ENCODE peak calls at places on chromosomes 16 and 17, in four cellular contexts. B is heart left ventricle; F is CD8-positive, alpha-beta T cell; Y is uterus. D is an unnamed sample.

GRCh38 chr16:46833465-46833810 is 2.5 kb upstream of the C16orf87 start:
- DNase-seq in B (no peak), F (no peak), Y (no peak), D (no peak)

GRCh38 chr16:27179500-27180072 is 23.7 kb upstream of the KDM8 start:
- DNase-seq in B (peak), F (peak), Y (peak), D (peak)

GRCh38 chr17:43927101-43927935 is 15.0 kb downstream of the PPY start:
- DNase-seq in B (no peak), F (no peak), Y (no peak), D (no peak)

GRCh38 chr17:74446551-74447500 is 14.9 kb downstream of the GPRC5C start:
- DNase-seq in B (peak), F (peak), Y (peak), D (peak)

GRCh38 chr17:4903051-4903818 is at the start of gene CHRNE:
- DNase-seq in B (peak), F (peak), Y (peak), D (peak)

GRCh38 chr17:80025140-80025539 is 10.5 kb downstream of the TBC1D16 start:
- DNase-seq in B (no peak), F (no peak), Y (no peak), D (no peak)

GRCh38 chr16:80174416-80174815 is 366.4 kb upstream of the DYNLRB2 start:
- DNase-seq in B (no peak), F (no peak), Y (no peak), D (no peak)

GRCh38 chr17:238071-238963 is 56.9 kb upstream of the DOC2B start:
- DNase-seq in B (peak), F (no peak), Y (no peak), D (no peak)

GRCh38 chr16:56357291-56357764 is 68.0 kb downstream of the AMFR start:
- DNase-seq in B (no peak), F (no peak), Y (peak), D (peak)

GRCh38 chr17:30543456-30543855 is 66.2 kb downstream of the GOSR1 start:
- DNase-seq in B (no peak), F (no peak), Y (no peak), D (no peak)

GRCh38 chr17:40399185-40399584 is 18.5 kb downstream of the TOP2A start:
- DNase-seq in B (no peak), F (no peak), Y (no peak), D (no peak)
- TF ChIP-seq CTCF in B (peak), F (peak), Y (peak), D (peak)

DNA sequence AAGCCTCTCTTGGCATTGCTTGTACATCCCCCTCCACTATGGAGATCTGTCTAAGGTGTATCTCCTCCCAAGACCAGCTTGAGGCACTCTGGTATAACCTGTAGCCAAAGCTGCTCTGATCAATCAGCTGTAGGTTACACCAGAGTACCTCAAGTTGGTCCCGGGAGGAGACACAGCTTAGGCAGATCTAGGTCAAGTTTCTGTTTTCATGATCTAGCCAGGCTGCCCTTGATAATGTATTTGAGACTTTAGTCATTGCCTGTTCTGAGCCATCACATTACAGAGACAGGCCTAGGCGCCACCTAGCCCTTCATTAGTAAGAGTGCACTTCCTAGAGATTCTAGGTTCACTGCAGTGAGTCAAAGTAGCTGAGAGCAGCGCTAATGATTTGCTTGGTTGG is 31.4 kb downstream of the ASGR1 start:
- DNase-seq in B (no peak), F (no peak), Y (no peak), D (no peak)
- TF ChIP-seq CTCF in B (no peak), F (no peak), Y (no peak), D (no peak)

DNA sequence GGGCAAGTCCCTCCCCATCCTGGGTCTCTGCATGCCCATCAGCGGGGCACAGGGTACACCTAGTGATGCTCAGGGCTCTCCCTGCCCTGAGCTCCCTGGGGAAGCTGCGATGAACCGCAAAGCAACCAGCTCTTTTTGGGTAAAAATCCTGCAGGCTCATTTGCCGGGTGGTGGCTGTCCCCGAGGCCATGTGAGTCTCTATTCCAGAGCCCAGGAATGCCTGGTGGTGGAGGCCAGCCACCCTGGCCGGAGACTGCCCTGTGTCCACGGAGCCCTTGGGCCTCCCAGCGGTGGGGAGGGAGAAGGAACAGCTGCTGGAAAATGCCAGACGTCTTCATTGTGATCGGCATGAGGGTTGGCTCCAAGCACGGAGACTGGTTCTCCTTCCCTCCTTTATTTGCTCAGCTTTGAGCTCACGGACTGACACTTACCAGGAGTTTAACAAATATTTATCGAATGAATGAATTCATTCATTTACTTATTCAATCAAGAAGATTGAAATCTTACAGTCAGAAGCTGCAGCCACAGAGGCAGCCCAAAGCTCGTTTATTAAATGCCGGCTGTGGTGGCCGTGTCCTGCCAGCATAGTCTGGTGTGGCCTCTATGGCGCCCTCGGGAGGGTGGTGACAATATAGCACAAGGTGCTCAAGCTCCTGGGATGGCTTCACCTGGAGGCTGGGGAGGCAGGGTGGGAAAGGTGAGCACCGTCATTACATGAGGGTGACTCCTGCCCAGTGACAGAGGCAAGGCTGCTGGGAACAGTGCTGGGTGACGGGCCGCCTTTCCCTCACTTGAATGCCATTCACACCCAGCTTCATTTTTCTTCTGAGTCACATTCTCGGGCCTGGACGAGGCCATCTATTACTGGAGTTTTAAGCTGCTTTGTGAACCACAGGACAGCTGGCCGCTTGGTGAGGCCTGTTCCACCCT is 31.1 kb upstream of the JPH3 start:
- DNase-seq in B (peak), F (no peak), Y (no peak), D (no peak)
- TF ChIP-seq CTCF in B (peak), F (no peak), Y (no peak), D (no peak)

DNA sequence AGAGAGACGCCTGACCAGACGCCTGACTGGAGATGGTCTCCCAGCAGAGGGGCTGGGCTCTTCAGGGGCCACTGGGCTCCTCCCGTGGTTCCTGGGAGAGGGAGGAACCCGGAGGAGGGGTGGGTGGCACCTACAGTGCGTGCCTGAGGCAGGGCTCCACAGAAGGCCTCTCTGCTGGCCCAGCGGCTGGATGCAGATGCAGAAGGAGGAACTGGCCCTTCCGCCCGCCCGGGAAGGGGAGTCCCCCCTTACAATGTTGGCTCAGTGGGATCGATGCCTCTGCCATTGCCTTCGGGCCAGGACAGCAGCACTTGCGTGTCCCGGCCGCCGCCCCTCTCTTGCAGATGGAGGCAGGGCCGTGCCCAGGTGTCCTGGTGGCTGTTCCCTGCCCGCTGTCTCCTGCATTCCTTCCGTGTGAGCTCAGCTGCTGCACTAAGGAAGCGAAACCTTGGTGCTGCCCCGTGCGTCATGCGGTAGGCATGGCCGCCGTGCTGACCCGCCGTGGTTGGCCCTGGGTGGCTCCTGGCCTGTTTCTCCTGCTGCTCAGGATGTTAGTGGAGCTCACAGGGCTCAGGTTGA is 15.1 kb downstream of the BAIAP2 start:
- DNase-seq in B (no peak), F (no peak), Y (no peak), D (no peak)
- TF ChIP-seq CTCF in B (no peak), F (no peak), Y (no peak), D (no peak)

GRCh38 chr16:85759631-85760419 is 8.9 kb upstream of the C16orf74 start:
- DNase-seq in B (peak), F (no peak), Y (no peak), D (peak)
- TF ChIP-seq CTCF in B (peak), F (peak), Y (no peak), D (peak)

DNA sequence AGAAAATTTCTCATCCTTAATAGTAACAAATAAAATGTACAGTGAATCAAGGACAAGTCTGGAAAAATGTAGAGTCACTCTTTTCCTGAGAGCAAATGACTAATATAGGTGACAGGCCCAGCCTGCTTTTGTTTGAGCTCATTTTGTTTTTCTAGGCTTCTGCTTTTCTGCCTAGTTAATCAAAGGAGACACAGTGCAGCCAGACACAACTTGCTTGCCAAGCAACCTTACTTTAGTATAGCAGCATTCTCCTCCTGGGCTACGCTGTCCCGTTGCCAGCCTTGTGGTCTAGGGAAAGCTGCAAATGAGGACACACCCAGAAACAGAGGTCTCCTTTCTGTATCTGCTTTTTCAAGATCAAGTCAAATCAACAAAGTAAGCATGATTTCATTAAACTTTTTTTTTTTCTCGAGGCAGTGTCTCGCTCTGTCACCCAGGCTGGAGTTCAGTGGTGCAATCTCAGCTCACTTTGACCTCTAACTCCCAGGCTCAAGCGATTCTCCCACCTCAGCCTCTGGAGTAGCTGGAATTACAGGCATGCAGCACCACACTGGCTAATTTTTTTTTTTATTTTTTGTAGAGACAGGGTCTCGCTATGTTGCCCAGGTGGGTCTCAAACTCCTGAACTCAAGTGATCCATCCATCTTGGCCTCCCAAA is 17.2 kb downstream of the GINS3 start:
- DNase-seq in B (peak), F (no peak), Y (peak), D (no peak)
- TF ChIP-seq CTCF in B (no peak), F (no peak), Y (no peak), D (no peak)

GRCh38 chr16:5615868-5616642 is 518.5 kb upstream of the EEF2KMT start:
- DNase-seq in B (peak), F (no peak), Y (no peak), D (peak)
- TF ChIP-seq CTCF in B (peak), F (peak), Y (no peak), D (peak)

GRCh38 chr16:58639836-58640235 is 10.2 kb upstream of the CNOT1 start:
- DNase-seq in B (no peak), F (no peak), Y (no peak), D (no peak)

GRCh38 chr16:58636474-58636873 is 6.8 kb upstream of the CNOT1 start:
- DNase-seq in B (no peak), F (no peak), Y (no peak), D (no peak)

GRCh38 chr16:58639230-58639629 is 9.6 kb upstream of the CNOT1 start:
- DNase-seq in B (no peak), F (no peak), Y (no peak), D (no peak)

GRCh38 chr16:58640949-58641348 is 11.3 kb upstream of the CNOT1 start:
- DNase-seq in B (no peak), F (no peak), Y (no peak), D (no peak)

GRCh38 chr16:58638148-58639036 is 8.8 kb upstream of the CNOT1 start:
- DNase-seq in B (peak), F (no peak), Y (peak), D (no peak)
- TF ChIP-seq CTCF in B (peak), F (no peak), Y (peak), D (no peak)

GRCh38 chr17:40122944-40123810 is 1.4 kb downstream of the MSL1 start:
- DNase-seq in B (no peak), F (peak), Y (peak), D (peak)
- TF ChIP-seq CTCF in B (no peak), F (no peak), Y (no peak), D (no peak)